ENCODE peak calls at places on chromosomes 16 and 17, in four cellular contexts. H is dorsolateral prefrontal cortex, J is fibroblast of lung, L is gastrocnemius medialis. U is an unnamed sample. For H3K27me3, the result is how much of the 10 kb centered on the place peaks cover.

GRCh38 chr17:34177642-34178041 is 77.4 kb upstream of the CCL2 start:
- DNase-seq in H (no peak), J (peak), L (no peak), U (no peak)

GRCh38 chr17:28937044-28937729 is 14.1 kb downstream of the PHF12 start:
- DNase-seq in H (peak), J (no peak), L (no peak), U (no peak)

GRCh38 chr16:78237856-78238255 is 138.4 kb downstream of the WWOX start:
- DNase-seq in H (no peak), J (no peak), L (no peak), U (no peak)

GRCh38 chr16:11615756-11616447 is 29.2 kb upstream of the LITAF start:
- DNase-seq in H (no peak), J (peak), L (no peak), U (no peak)

GRCh38 chr17:67578058-67578457 is 139.7 kb upstream of the NOL11 start:
- DNase-seq in H (no peak), J (no peak), L (no peak), U (no peak)

GRCh38 chr17:71472809-71473789 is 647.7 kb upstream of the SOX9 start:
- DNase-seq in H (no peak), J (peak), L (no peak), U (peak)

GRCh38 chr16:3966681-3967080 is 86.2 kb upstream of the CREBBP start:
- DNase-seq in H (no peak), J (no peak), L (no peak), U (no peak)

GRCh38 chr17:74816883-74817620 is 40.9 kb upstream of the NAT9 start:
- DNase-seq in H (no peak), J (no peak), L (no peak), U (no peak)

GRCh38 chr16:11796227-11797165 is 562 bp downstream of the ZC3H7A start:
- DNase-seq in H (peak), J (peak), L (peak), U (no peak)

GRCh38 chr17:3698139-3698538 is 2.2 kb upstream of the P2RX5 start:
- DNase-seq in H (no peak), J (no peak), L (no peak), U (no peak)
- H3K27me3 ChIP-seq in H (under half), J (under half), L (under half), U (under half)

DNA sequence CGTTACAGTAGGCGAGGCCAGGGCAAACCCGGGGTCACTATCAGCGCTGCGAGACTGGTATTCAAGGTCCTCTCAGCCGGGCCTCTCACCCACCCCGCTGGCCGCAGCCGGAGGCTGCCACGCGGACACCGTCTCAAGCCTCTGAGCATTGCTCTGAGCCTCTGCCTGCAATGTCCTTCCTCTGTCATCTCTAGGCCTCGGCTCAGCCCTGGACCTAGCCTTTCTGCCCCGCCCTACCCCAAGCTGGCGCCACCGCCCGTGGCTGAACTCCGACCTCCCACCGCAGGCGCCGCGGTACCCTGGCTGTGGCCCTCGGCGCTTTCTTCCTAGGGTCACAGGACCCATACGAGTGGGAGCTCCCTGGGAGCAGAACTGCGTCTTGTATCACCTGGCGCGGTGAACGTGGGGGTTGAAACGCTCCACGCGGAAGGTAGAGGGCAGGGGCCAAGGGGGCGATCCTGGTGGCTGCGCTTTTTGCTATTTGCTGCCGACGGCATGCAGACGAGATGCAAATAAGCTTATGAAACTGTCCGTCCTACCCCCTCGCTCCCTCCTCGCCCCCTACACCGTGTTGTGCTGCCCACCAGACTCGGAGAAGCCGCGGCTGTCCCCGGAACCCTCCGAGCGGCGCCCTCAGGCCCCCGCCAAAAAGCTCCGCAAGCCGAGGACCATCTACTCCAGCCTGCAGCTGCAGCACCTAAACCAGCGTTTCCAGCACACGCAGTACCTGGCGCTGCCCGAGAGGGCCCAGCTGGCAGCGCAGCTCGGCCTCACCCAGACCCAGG is 3.7 kb downstream of the DLX4 start:
- DNase-seq in H (no peak), J (no peak), L (no peak), U (no peak)
- TF ChIP-seq CTCF in H (no peak), J (no peak), L (no peak), U (no peak)

GRCh38 chr17:76076100-76076764 is 1.7 kb downstream of the GALR2 start:
- DNase-seq in H (no peak), J (no peak), L (no peak), U (no peak)

GRCh38 chr17:76076765-76077581 is 2.0 kb upstream of the ZACN start:
- DNase-seq in H (no peak), J (no peak), L (no peak), U (no peak)

GRCh38 chr17:76078859-76079576 is at the start of gene ZACN:
- DNase-seq in H (no peak), J (no peak), L (no peak), U (no peak)

GRCh38 chr17:76079577-76080206 is 710 bp downstream of the ZACN start:
- DNase-seq in H (no peak), J (no peak), L (no peak), U (no peak)

DNA sequence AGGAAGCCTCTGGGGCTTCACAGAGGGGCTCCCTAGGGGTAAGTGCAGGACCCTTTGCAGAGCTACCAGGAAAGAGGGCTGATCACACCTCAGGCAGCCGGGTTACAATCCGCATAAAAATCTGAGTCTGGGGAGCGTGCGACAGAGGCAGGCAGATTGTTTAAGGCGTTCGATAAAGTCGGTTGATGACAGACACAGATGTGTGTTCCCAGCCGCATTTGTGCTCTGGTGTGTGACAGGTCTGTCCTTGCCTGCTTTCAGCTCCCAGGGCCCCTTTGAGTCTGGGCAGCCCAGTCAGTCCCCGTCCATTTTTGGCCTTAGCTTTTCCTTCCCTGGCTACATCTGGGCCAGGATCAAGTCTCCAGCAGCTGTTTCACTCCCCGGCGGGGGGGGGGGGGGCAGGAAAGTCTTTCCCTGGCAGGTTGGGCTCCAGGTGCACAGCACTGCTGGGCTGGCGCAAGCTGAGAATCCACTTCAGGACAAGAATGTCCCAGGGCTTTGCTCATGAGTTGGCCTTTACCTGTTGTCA is 1.3 kb upstream of the ZACN start:
- DNase-seq in H (no peak), J (no peak), L (no peak), U (no peak)
- H3K27me3 ChIP-seq in H (half or more), J (half or more), L (half or more), U (half or more)

GRCh38 chr17:41811549-41812175 is at the start of gene P3H4:
- DNase-seq in H (peak), J (peak), L (peak), U (peak)
- TF ChIP-seq CTCF in H (peak), J (peak), L (peak), U (peak)

GRCh38 chr17:47868134-47868533 is 17.2 kb upstream of the SP6 start:
- DNase-seq in H (no peak), J (no peak), L (no peak), U (no peak)
- H3K27me3 ChIP-seq in H (half or more), J (under half), L (half or more), U (under half)